ENCODE peak calls at places on chromosomes 16 and 17, in five cellular contexts. C, G, T, U and V are unnamed samples.

GRCh38 chr17:46929413-46929812 is 6.5 kb downstream of the GOSR2 start:
- DNase-seq in G (no peak), U (no peak), T (no peak), C (no peak), V (no peak)

GRCh38 chr17:79080349-79080748 is 5.7 kb downstream of the ENGASE start:
- DNase-seq in G (no peak), U (no peak), T (peak; percentile 16), C (no peak), V (peak; percentile 48)

GRCh38 chr16:54699656-54700055 is 231.0 kb upstream of the IRX5 start:
- DNase-seq in C (no peak), T (no peak), U (no peak), G (no peak), V (no peak)

GRCh38 chr17:18981385-18981641 is 23.3 kb downstream of the FAM83G start:
- DNase-seq in T (no peak), U (no peak), G (no peak), C (no peak), V (no peak)

GRCh38 chr17:14303343-14304221 is 2.7 kb downstream of the HS3ST3B1 start:
- DNase-seq in C (no peak), U (no peak), T (no peak), G (no peak), V (no peak)

GRCh38 chr16:58010886-58011285 is 9.7 kb downstream of the USB1 start:
- DNase-seq in U (no peak), C (no peak), T (no peak), G (no peak), V (no peak)

GRCh38 chr17:81814748-81815645 is 11.0 kb downstream of the GCGR start:
- DNase-seq in T (no peak), U (no peak), G (no peak), C (peak; percentile 53), V (no peak)

GRCh38 chr16:75086281-75086680 is 30.3 kb downstream of the LDHD start:
- DNase-seq in G (no peak), T (no peak), C (no peak), U (no peak), V (no peak)

GRCh38 chr17:79645022-79645776 is 34.3 kb upstream of the RBFOX3 start:
- DNase-seq in T (no peak), G (no peak), U (no peak), C (no peak), V (no peak)

GRCh38 chr17:68197091-68197996 is 50.5 kb upstream of the AMZ2 start:
- DNase-seq in G (no peak), C (no peak), U (no peak), T (peak; percentile 54), V (no peak)

GRCh38 chr16:24442631-24443030 is 96.7 kb upstream of the RBBP6 start:
- DNase-seq in C (no peak), T (no peak), G (no peak), U (no peak), V (no peak)

GRCh38 chr17:1347681-1348318 is 52.2 kb downstream of the YWHAE start:
- DNase-seq in C (no peak), G (no peak), U (peak; percentile 45), T (peak; percentile 66), V (no peak)

GRCh38 chr17:32490101-32490482 is 3.3 kb downstream of the CDK5R1 start:
- DNase-seq in U (no peak), G (no peak), C (no peak), T (no peak), V (no peak)

GRCh38 chr16:89593841-89594240 is 18.3 kb downstream of the CPNE7 start:
- DNase-seq in U (no peak), G (no peak), C (peak; percentile 47), T (no peak), V (no peak)

GRCh38 chr16:68995011-68995504 is 110.4 kb upstream of the HAS3 start:
- DNase-seq in T (no peak), C (peak; percentile 88), G (peak; percentile 72), U (no peak), V (no peak)

GRCh38 chr17:77433385-77434135 is 292.8 kb downstream of the SEC14L1 start:
- DNase-seq in U (no peak), T (peak; percentile 74), C (no peak), G (no peak), V (no peak)

GRCh38 chr16:24174504-24174903 is 81.6 kb upstream of the CACNG3 start:
- DNase-seq in U (no peak), C (no peak), G (no peak), T (no peak), V (no peak)

GRCh38 chr16:79320956-79321355 is 279.6 kb downstream of the MAF start:
- DNase-seq in T (no peak), U (no peak), G (no peak), C (no peak), V (no peak)

GRCh38 chr17:74953129-74953687 is 17.5 kb downstream of the OTOP3 start:
- DNase-seq in T (no peak), G (no peak), C (no peak), U (no peak), V (no peak)

GRCh38 chr17:74956093-74956492 is 16.5 kb downstream of the HID1 start:
- DNase-seq in G (no peak), T (no peak), C (no peak), U (no peak), V (no peak)

GRCh38 chr17:74952431-74953128 is 16.9 kb downstream of the OTOP3 start:
- DNase-seq in G (no peak), C (no peak), U (no peak), T (no peak), V (no peak)

GRCh38 chr17:74954665-74955421 is 17.7 kb downstream of the HID1 start:
- DNase-seq in U (no peak), G (no peak), C (no peak), T (no peak), V (no peak)

GRCh38 chr17:74954115-74954514 is 18.4 kb downstream of the OTOP3 start:
- DNase-seq in U (no peak), C (no peak), T (no peak), G (no peak), V (no peak)
- H3K27me3 ChIP-seq in U (no peaks in the 10 kb centered on the region), C (no peaks in the 10 kb centered on the region), T (no peaks in the 10 kb centered on the region), G (no peaks in the 10 kb centered on the region), V (no peaks in the 10 kb centered on the region)

GRCh38 chr16:12578001-12578400 is 225.7 kb downstream of the CPPED1 start:
- DNase-seq in C (no peak), U (no peak), T (no peak), G (no peak), V (peak; percentile 42)
- H3K4me1 ChIP-seq in C (no peaks in the 10 kb centered on the region), U (no peaks in the 10 kb centered on the region), T (no peaks in the 10 kb centered on the region), G (no peaks in the 10 kb centered on the region), V (no peaks in the 10 kb centered on the region)

DNA sequence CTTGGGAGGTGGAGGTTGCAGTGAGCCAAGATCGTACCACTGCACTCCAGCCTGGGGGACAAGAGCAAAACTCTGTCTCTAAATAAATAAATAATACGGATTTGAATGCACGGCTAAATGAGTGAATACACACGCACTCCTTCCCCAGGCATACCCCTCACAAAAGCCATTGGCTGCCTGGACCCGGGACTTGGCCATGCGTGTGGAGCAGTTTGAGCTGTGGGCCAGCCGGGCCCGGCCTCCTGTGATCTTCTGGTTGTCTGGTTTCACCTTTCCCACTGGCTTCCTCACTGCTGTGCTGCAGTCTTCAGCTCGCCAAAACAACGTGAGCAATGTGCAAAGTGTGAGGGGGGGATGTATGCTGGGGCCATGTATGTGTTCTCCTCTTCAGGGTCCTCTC is 1.6 kb upstream of the KDM6B start:
- DNase-seq in C (no peak), G (no peak), U (no peak), T (no peak), V (no peak)
- H3K27me3 ChIP-seq in C (no peaks in the 10 kb centered on the region), G (peaks cover 4% of the 10 kb centered on the region), U (no peaks in the 10 kb centered on the region), T (no peaks in the 10 kb centered on the region), V (no peaks in the 10 kb centered on the region)

DNA sequence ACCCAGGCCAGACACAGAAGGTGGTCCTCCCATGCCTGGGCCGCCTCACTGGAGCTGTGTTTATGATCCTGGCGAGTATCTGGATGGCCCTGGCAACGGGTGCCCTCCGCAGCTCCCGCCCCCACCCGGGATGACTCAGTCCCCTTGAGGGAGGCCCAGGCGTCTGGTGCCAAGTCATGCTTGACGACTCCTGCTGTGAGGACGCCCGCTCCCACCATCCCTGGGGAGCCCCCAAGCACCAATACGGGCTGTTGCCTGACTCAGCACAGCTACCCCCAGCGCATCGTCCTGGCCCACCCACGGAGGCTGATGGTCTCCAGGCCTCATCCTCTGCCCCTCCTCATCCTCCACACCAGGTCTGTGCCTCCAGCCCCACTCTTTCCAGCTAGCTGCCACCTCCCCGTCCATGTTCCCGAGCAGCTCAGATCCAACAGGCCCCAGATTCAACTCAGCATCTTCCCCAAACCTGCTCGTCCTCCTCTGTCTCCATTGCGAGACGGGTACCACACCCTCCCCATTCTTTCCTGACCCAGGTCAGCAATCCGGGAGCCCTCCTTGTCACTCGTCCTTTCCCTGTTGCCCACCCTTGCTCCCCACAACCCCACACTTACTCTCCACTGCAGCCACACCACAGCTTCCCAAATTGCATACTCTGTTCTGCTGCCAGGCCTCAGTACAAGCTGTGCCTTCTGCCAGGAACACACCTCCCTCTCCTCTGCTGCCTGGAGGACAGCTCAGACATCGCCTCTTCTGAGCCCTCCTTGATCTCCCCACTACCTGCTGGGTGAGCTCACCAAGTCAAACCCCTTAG is 2.6 kb downstream of the CAMKK1 start:
- DNase-seq in G (no peak), U (peak; percentile 82), C (peak; percentile 86), T (peak; percentile 82), V (peak; percentile 97)
- H3K4me1 ChIP-seq in G (peaks cover 16% of the 10 kb centered on the region), U (peaks cover 67% of the 10 kb centered on the region), C (peaks cover 40% of the 10 kb centered on the region), T (peaks cover 20% of the 10 kb centered on the region), V (no peaks in the 10 kb centered on the region)

GRCh38 chr17:76132574-76133338 is 8.3 kb downstream of the FOXJ1 start:
- DNase-seq in G (no peak), T (no peak), C (peak; percentile 91), U (no peak), V (no peak)
- H3K27me3 ChIP-seq in G (peaks cover 3% of the 10 kb centered on the region), T (no peaks in the 10 kb centered on the region), C (no peaks in the 10 kb centered on the region), U (peaks cover 3% of the 10 kb centered on the region), V (no peaks in the 10 kb centered on the region)

DNA sequence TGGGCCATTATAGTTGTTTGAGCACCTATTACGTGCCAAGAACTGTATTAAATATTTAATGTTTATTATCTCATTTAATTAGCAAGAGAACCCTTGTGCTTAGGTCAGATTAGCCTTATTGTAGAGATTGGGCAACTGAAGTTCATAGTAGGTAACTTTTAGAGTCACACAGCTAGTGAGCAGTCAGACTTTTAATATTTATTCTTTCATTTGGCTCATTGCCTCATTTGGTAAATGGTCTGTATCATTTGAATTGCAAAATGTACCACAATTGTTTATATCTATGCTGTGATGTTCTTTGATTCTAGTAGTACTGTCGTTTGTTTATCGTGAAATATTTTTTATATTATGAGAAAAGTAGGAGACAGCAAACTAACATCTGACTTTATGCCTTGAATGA is 7.6 kb downstream of the CLTC start:
- DNase-seq in T (no peak), C (no peak), U (no peak), G (no peak), V (no peak)
- H3K4me1 ChIP-seq in T (peaks cover 6% of the 10 kb centered on the region), C (peaks cover 21% of the 10 kb centered on the region), U (peaks cover 94% of the 10 kb centered on the region), G (no peaks in the 10 kb centered on the region), V (peaks cover 10% of the 10 kb centered on the region)